ENCODE peak calls at places on chromosomes 1 and 21, in nine cellular contexts. One of them, this sample, is unnamed.

GRCh38 chr1:203056516-203056915 is 29.3 kb downstream of the MYOG start:
- DNase-seq in fibroblast of mammary gland: no peak
- DNase-seq in activated B cell treated with CpG ODN at 0.5 μM for 24 hours: no peak
- DNase-seq in endodermal cell: no peak
- DNase-seq in left ventricle myocardium inferior: no peak
- DNase-seq in suprapubic skin: no peak
- DNase-seq in GM13977: no peak
- DNase-seq in cardiac fibroblast: no peak
- DNase-seq in mesothelial cell of epicardium: no peak
- DNase-seq in this sample: no peak

GRCh38 chr1:176896216-176896615 is 268.3 kb downstream of the ASTN1 start:
- DNase-seq in left ventricle myocardium inferior: no peak
- DNase-seq in mesothelial cell of epicardium: no peak
- DNase-seq in endodermal cell: no peak
- DNase-seq in activated B cell treated with CpG ODN at 0.5 μM for 24 hours: no peak
- DNase-seq in fibroblast of mammary gland: no peak
- DNase-seq in GM13977: no peak
- DNase-seq in cardiac fibroblast: no peak
- DNase-seq in suprapubic skin: no peak
- DNase-seq in this sample: no peak

GRCh38 chr1:235158680-235159079 is 2.4 kb downstream of the RBM34 start:
- DNase-seq in activated B cell treated with CpG ODN at 0.5 μM for 24 hours: no peak
- DNase-seq in cardiac fibroblast: no peak
- DNase-seq in mesothelial cell of epicardium: no peak
- DNase-seq in suprapubic skin: no peak
- DNase-seq in GM13977: no peak
- DNase-seq in fibroblast of mammary gland: no peak
- DNase-seq in endodermal cell: no peak
- DNase-seq in left ventricle myocardium inferior: no peak
- DNase-seq in this sample: no peak

GRCh38 chr1:175679931-175680652 is 63.3 kb downstream of the TNR start:
- DNase-seq in GM13977: no peak
- DNase-seq in fibroblast of mammary gland: no peak
- DNase-seq in suprapubic skin: no peak
- DNase-seq in cardiac fibroblast: no peak
- DNase-seq in endodermal cell: no peak
- DNase-seq in mesothelial cell of epicardium: no peak
- DNase-seq in left ventricle myocardium inferior: no peak
- DNase-seq in activated B cell treated with CpG ODN at 0.5 μM for 24 hours: no peak
- DNase-seq in this sample: no peak

GRCh38 chr1:51624851-51625250 is 8.0 kb downstream of the OSBPL9 start:
- DNase-seq in activated B cell treated with CpG ODN at 0.5 μM for 24 hours: no peak
- DNase-seq in mesothelial cell of epicardium: no peak
- DNase-seq in left ventricle myocardium inferior: no peak
- DNase-seq in fibroblast of mammary gland: no peak
- DNase-seq in suprapubic skin: no peak
- DNase-seq in GM13977: no peak
- DNase-seq in cardiac fibroblast: no peak
- DNase-seq in endodermal cell: no peak
- DNase-seq in this sample: no peak

GRCh38 chr1:116166655-116167054 is 55.5 kb downstream of the MAB21L3 start:
- DNase-seq in left ventricle myocardium inferior: no peak
- DNase-seq in activated B cell treated with CpG ODN at 0.5 μM for 24 hours: no peak
- DNase-seq in cardiac fibroblast: no peak
- DNase-seq in fibroblast of mammary gland: no peak
- DNase-seq in mesothelial cell of epicardium: no peak
- DNase-seq in GM13977: no peak
- DNase-seq in endodermal cell: no peak
- DNase-seq in suprapubic skin: no peak
- DNase-seq in this sample: no peak

GRCh38 chr1:111880866-111881837 is 108.3 kb downstream of the KCND3 start:
- DNase-seq in endodermal cell: no peak
- DNase-seq in GM13977: no peak
- DNase-seq in cardiac fibroblast: no peak
- DNase-seq in mesothelial cell of epicardium: no peak
- DNase-seq in left ventricle myocardium inferior: peak
- DNase-seq in activated B cell treated with CpG ODN at 0.5 μM for 24 hours: no peak
- DNase-seq in fibroblast of mammary gland: no peak
- DNase-seq in suprapubic skin: no peak
- DNase-seq in this sample: no peak

GRCh38 chr1:75672528-75673393 is 51.7 kb upstream of the ACADM start:
- DNase-seq in left ventricle myocardium inferior: no peak
- DNase-seq in mesothelial cell of epicardium: no peak
- DNase-seq in fibroblast of mammary gland: peak
- DNase-seq in activated B cell treated with CpG ODN at 0.5 μM for 24 hours: no peak
- DNase-seq in suprapubic skin: no peak
- DNase-seq in GM13977: no peak
- DNase-seq in endodermal cell: peak
- DNase-seq in cardiac fibroblast: peak
- DNase-seq in this sample: no peak

GRCh38 chr1:211517006-211517405 is 25.0 kb upstream of the RD3 start:
- DNase-seq in endodermal cell: peak
- DNase-seq in suprapubic skin: no peak
- DNase-seq in mesothelial cell of epicardium: no peak
- DNase-seq in fibroblast of mammary gland: no peak
- DNase-seq in left ventricle myocardium inferior: no peak
- DNase-seq in GM13977: no peak
- DNase-seq in activated B cell treated with CpG ODN at 0.5 μM for 24 hours: no peak
- DNase-seq in cardiac fibroblast: no peak
- DNase-seq in this sample: no peak
- TF ChIP-seq CTCF in endodermal cell: peak
- TF ChIP-seq CTCF in suprapubic skin: no peak
- TF ChIP-seq CTCF in mesothelial cell of epicardium: no peak
- TF ChIP-seq CTCF in fibroblast of mammary gland: no peak
- TF ChIP-seq CTCF in left ventricle myocardium inferior: no peak
- TF ChIP-seq CTCF in GM13977: no peak
- TF ChIP-seq CTCF in activated B cell treated with CpG ODN at 0.5 μM for 24 hours: no peak
- TF ChIP-seq CTCF in cardiac fibroblast: no peak
- TF ChIP-seq CTCF in this sample: no peak

GRCh38 chr1:192544983-192545393 is 30.6 kb upstream of the RGS1 start:
- DNase-seq in mesothelial cell of epicardium: no peak
- DNase-seq in endodermal cell: no peak
- DNase-seq in fibroblast of mammary gland: peak
- DNase-seq in left ventricle myocardium inferior: no peak
- DNase-seq in cardiac fibroblast: peak
- DNase-seq in activated B cell treated with CpG ODN at 0.5 μM for 24 hours: no peak
- DNase-seq in suprapubic skin: no peak
- DNase-seq in GM13977: no peak
- DNase-seq in this sample: no peak
- TF ChIP-seq CTCF in mesothelial cell of epicardium: no peak
- TF ChIP-seq CTCF in endodermal cell: no peak
- TF ChIP-seq CTCF in fibroblast of mammary gland: no peak
- TF ChIP-seq CTCF in left ventricle myocardium inferior: no peak
- TF ChIP-seq CTCF in cardiac fibroblast: no peak
- TF ChIP-seq CTCF in activated B cell treated with CpG ODN at 0.5 μM for 24 hours: no peak
- TF ChIP-seq CTCF in suprapubic skin: no peak
- TF ChIP-seq CTCF in GM13977: no peak
- TF ChIP-seq CTCF in this sample: no peak

GRCh38 chr1:107184888-107185287 is 44.0 kb downstream of the NTNG1 start:
- DNase-seq in suprapubic skin: no peak
- DNase-seq in mesothelial cell of epicardium: no peak
- DNase-seq in left ventricle myocardium inferior: no peak
- DNase-seq in endodermal cell: no peak
- DNase-seq in GM13977: no peak
- DNase-seq in fibroblast of mammary gland: no peak
- DNase-seq in cardiac fibroblast: no peak
- DNase-seq in activated B cell treated with CpG ODN at 0.5 μM for 24 hours: no peak
- DNase-seq in this sample: no peak
- TF ChIP-seq CTCF in suprapubic skin: no peak
- TF ChIP-seq CTCF in mesothelial cell of epicardium: no peak
- TF ChIP-seq CTCF in left ventricle myocardium inferior: no peak
- TF ChIP-seq CTCF in endodermal cell: no peak
- TF ChIP-seq CTCF in GM13977: no peak
- TF ChIP-seq CTCF in fibroblast of mammary gland: no peak
- TF ChIP-seq CTCF in cardiac fibroblast: no peak
- TF ChIP-seq CTCF in activated B cell treated with CpG ODN at 0.5 μM for 24 hours: no peak
- TF ChIP-seq CTCF in this sample: no peak

GRCh38 chr1:94790246-94790645 is 29.9 kb upstream of the SLC44A3 start:
- DNase-seq in activated B cell treated with CpG ODN at 0.5 μM for 24 hours: no peak
- DNase-seq in left ventricle myocardium inferior: no peak
- DNase-seq in fibroblast of mammary gland: peak
- DNase-seq in cardiac fibroblast: no peak
- DNase-seq in mesothelial cell of epicardium: no peak
- DNase-seq in suprapubic skin: no peak
- DNase-seq in endodermal cell: no peak
- DNase-seq in GM13977: no peak
- DNase-seq in this sample: no peak

GRCh38 chr1:94790670-94791069 is 29.5 kb upstream of the SLC44A3 start:
- DNase-seq in mesothelial cell of epicardium: no peak
- DNase-seq in left ventricle myocardium inferior: no peak
- DNase-seq in activated B cell treated with CpG ODN at 0.5 μM for 24 hours: no peak
- DNase-seq in fibroblast of mammary gland: no peak
- DNase-seq in endodermal cell: no peak
- DNase-seq in cardiac fibroblast: no peak
- DNase-seq in suprapubic skin: no peak
- DNase-seq in GM13977: no peak
- DNase-seq in this sample: no peak

GRCh38 chr1:94795321-94795899 is 24.7 kb upstream of the SLC44A3 start:
- DNase-seq in mesothelial cell of epicardium: no peak
- DNase-seq in fibroblast of mammary gland: no peak
- DNase-seq in suprapubic skin: no peak
- DNase-seq in GM13977: no peak
- DNase-seq in left ventricle myocardium inferior: no peak
- DNase-seq in cardiac fibroblast: no peak
- DNase-seq in activated B cell treated with CpG ODN at 0.5 μM for 24 hours: no peak
- DNase-seq in endodermal cell: no peak
- DNase-seq in this sample: no peak

GRCh38 chr1:94792876-94793605 is 27.1 kb upstream of the SLC44A3 start:
- DNase-seq in suprapubic skin: no peak
- DNase-seq in left ventricle myocardium inferior: no peak
- DNase-seq in cardiac fibroblast: peak
- DNase-seq in mesothelial cell of epicardium: no peak
- DNase-seq in GM13977: no peak
- DNase-seq in activated B cell treated with CpG ODN at 0.5 μM for 24 hours: no peak
- DNase-seq in endodermal cell: no peak
- DNase-seq in fibroblast of mammary gland: peak
- DNase-seq in this sample: no peak

DNA sequence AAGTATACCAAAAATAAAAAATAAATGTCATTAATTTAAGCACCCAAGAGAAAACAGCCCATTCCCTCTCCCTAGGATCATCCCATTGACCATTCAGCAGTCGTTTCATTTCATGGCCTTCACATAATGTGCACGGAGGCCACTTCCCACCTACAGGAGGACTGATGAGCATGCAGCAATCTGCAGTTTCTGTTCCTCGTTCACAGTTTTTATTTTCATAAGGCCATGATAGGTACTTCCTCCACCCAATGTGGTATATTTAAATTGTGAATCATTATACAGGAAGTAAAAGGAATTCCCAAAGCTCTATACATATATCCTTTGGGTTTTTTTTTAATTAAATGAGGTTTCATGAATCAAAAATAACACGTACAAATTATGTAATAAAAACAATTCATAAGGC is 27.7 kb upstream of the SLC44A3 start:
- DNase-seq in cardiac fibroblast: peak
- DNase-seq in suprapubic skin: no peak
- DNase-seq in endodermal cell: no peak
- DNase-seq in left ventricle myocardium inferior: no peak
- DNase-seq in mesothelial cell of epicardium: no peak
- DNase-seq in activated B cell treated with CpG ODN at 0.5 μM for 24 hours: no peak
- DNase-seq in fibroblast of mammary gland: peak
- DNase-seq in GM13977: peak
- DNase-seq in this sample: no peak
- TF ChIP-seq CTCF in cardiac fibroblast: peak
- TF ChIP-seq CTCF in suprapubic skin: no peak
- TF ChIP-seq CTCF in endodermal cell: peak
- TF ChIP-seq CTCF in left ventricle myocardium inferior: peak
- TF ChIP-seq CTCF in mesothelial cell of epicardium: no peak
- TF ChIP-seq CTCF in activated B cell treated with CpG ODN at 0.5 μM for 24 hours: no peak
- TF ChIP-seq CTCF in fibroblast of mammary gland: peak
- TF ChIP-seq CTCF in GM13977: no peak
- TF ChIP-seq CTCF in this sample: no peak

GRCh38 chr1:210321131-210321530 is 7.6 kb upstream of the HHAT start:
- DNase-seq in suprapubic skin: no peak
- DNase-seq in cardiac fibroblast: no peak
- DNase-seq in endodermal cell: no peak
- DNase-seq in activated B cell treated with CpG ODN at 0.5 μM for 24 hours: no peak
- DNase-seq in fibroblast of mammary gland: no peak
- DNase-seq in left ventricle myocardium inferior: no peak
- DNase-seq in mesothelial cell of epicardium: no peak
- DNase-seq in GM13977: no peak
- DNase-seq in this sample: peak

GRCh38 chr1:210325026-210325670 is 3.6 kb upstream of the HHAT start:
- DNase-seq in left ventricle myocardium inferior: no peak
- DNase-seq in GM13977: no peak
- DNase-seq in fibroblast of mammary gland: no peak
- DNase-seq in cardiac fibroblast: no peak
- DNase-seq in mesothelial cell of epicardium: no peak
- DNase-seq in activated B cell treated with CpG ODN at 0.5 μM for 24 hours: no peak
- DNase-seq in endodermal cell: no peak
- DNase-seq in suprapubic skin: no peak
- DNase-seq in this sample: no peak

GRCh38 chr1:210323957-210324356 is 4.7 kb upstream of the HHAT start:
- DNase-seq in mesothelial cell of epicardium: no peak
- DNase-seq in activated B cell treated with CpG ODN at 0.5 μM for 24 hours: no peak
- DNase-seq in fibroblast of mammary gland: no peak
- DNase-seq in left ventricle myocardium inferior: no peak
- DNase-seq in endodermal cell: no peak
- DNase-seq in cardiac fibroblast: no peak
- DNase-seq in suprapubic skin: no peak
- DNase-seq in GM13977: no peak
- DNase-seq in this sample: no peak

DNA sequence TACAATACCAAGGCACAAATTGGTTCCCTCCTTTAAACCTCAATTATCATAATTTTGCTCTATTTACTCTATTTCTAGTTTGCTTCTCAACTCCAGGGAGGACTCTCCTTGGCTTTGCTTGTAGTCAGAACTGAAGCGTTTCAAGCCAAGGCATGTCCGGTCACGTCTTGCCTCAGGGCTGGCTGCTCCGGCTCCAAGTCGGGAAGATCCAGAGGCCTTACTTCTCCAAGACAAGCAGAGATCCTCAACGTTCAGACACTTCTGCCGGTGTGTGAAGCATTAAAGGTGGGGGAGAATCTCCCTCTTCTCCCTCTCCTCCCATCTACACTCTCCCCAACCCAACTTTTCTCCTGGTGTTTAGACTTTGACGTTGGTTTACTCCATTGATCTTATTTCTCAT is 7.2 kb upstream of the HHAT start:
- DNase-seq in cardiac fibroblast: no peak
- DNase-seq in endodermal cell: no peak
- DNase-seq in activated B cell treated with CpG ODN at 0.5 μM for 24 hours: no peak
- DNase-seq in left ventricle myocardium inferior: no peak
- DNase-seq in fibroblast of mammary gland: no peak
- DNase-seq in suprapubic skin: no peak
- DNase-seq in mesothelial cell of epicardium: no peak
- DNase-seq in GM13977: no peak
- DNase-seq in this sample: peak
- TF ChIP-seq CTCF in cardiac fibroblast: no peak
- TF ChIP-seq CTCF in endodermal cell: no peak
- TF ChIP-seq CTCF in activated B cell treated with CpG ODN at 0.5 μM for 24 hours: no peak
- TF ChIP-seq CTCF in left ventricle myocardium inferior: no peak
- TF ChIP-seq CTCF in fibroblast of mammary gland: no peak
- TF ChIP-seq CTCF in suprapubic skin: no peak
- TF ChIP-seq CTCF in mesothelial cell of epicardium: no peak
- TF ChIP-seq CTCF in GM13977: no peak
- TF ChIP-seq CTCF in this sample: no peak

DNA sequence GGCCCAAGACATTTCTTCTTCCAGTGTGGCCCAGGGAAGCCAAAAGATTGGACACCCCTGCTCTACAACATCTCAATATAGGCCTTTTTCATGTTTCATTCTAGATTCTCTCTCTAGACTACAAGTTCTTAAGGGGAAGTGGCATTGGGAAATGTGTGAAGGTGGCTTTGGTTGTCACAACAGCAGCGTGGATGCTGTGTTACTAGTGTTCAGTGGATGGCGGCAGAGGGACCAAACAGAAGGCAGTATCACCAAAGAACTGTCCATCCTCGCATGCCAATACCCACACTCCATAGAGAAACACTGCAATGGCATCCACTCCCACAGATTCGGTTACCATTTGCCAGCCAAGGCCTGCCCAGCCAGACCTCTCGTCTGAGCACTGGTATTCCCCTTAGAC is 24.3 kb upstream of the IFNAR2 start:
- DNase-seq in mesothelial cell of epicardium: no peak
- DNase-seq in GM13977: no peak
- DNase-seq in activated B cell treated with CpG ODN at 0.5 μM for 24 hours: no peak
- DNase-seq in fibroblast of mammary gland: no peak
- DNase-seq in endodermal cell: no peak
- DNase-seq in cardiac fibroblast: no peak
- DNase-seq in suprapubic skin: no peak
- DNase-seq in left ventricle myocardium inferior: no peak
- DNase-seq in this sample: no peak
- TF ChIP-seq CTCF in mesothelial cell of epicardium: no peak
- TF ChIP-seq CTCF in GM13977: peak
- TF ChIP-seq CTCF in activated B cell treated with CpG ODN at 0.5 μM for 24 hours: no peak
- TF ChIP-seq CTCF in fibroblast of mammary gland: no peak
- TF ChIP-seq CTCF in endodermal cell: no peak
- TF ChIP-seq CTCF in cardiac fibroblast: no peak
- TF ChIP-seq CTCF in suprapubic skin: no peak
- TF ChIP-seq CTCF in left ventricle myocardium inferior: no peak
- TF ChIP-seq CTCF in this sample: no peak